ENCODE peak calls at places on chromosomes 5 and 9, in eight cellular contexts. S is fibroblast of lung; Q is dermis microvascular lymphatic vessel endothelial cell; N is astrocyte of the cerebellum; O is nephron progenitor cell; D is NCI-H1694 treated with DMSO at 0.1 percent for 48 hours; X is activated CD4-positive, alpha-beta memory T cell treated with anti-CD3 and anti-CD28 coated beads, Interleukin-2, amount 10 ng/mL, durations not matched to agents 7 days and 5 days; L is HuH-7. M is an unnamed sample.

GRCh38 chr5:54969242-54969641 is 16.2 kb downstream of the ESM1 start:
- DNase-seq in S (no peak), Q (no peak), N (no peak), O (no peak), D (no peak), X (no peak), L (no peak), M (no peak)

GRCh38 chr5:87268126-87268969 is 665 bp downstream of the RASA1 start:
- DNase-seq in S (peak), Q (peak), N (peak), O (peak), D (no peak), X (no peak), L (peak), M (peak)

GRCh38 chr5:54090495-54091084 is 219.8 kb downstream of the ARL15 start:
- DNase-seq in S (peak), Q (peak), N (peak), O (no peak), D (peak), X (no peak), L (no peak), M (no peak)

GRCh38 chr5:137148656-137149055 is 350.5 kb downstream of the SPOCK1 start:
- DNase-seq in S (peak), Q (no peak), N (no peak), O (no peak), D (no peak), X (no peak), L (no peak), M (no peak)

GRCh38 chr9:106593201-106593600 is 269.8 kb upstream of the ZNF462 start:
- DNase-seq in S (no peak), Q (no peak), N (no peak), O (no peak), D (no peak), X (no peak), L (no peak), M (no peak)

GRCh38 chr9:6910497-6910896 is 152.7 kb downstream of the KDM4C start:
- DNase-seq in S (no peak), Q (no peak), N (no peak), O (no peak), D (no peak), X (no peak), L (no peak), M (no peak)

GRCh38 chr5:154267516-154267915 is 77.0 kb downstream of the GALNT10 start:
- DNase-seq in S (no peak), Q (no peak), N (no peak), O (no peak), D (no peak), X (no peak), L (no peak), M (no peak)

GRCh38 chr9:21747171-21747570 is 55.3 kb upstream of the MTAP start:
- DNase-seq in S (peak), Q (no peak), N (no peak), O (no peak), D (no peak), X (no peak), L (no peak), M (no peak)

GRCh38 chr5:134420326-134420725 is 8.6 kb upstream of the CDKN2AIPNL start:
- DNase-seq in S (peak), Q (no peak), N (no peak), O (no peak), D (no peak), X (no peak), L (no peak), M (no peak)

GRCh38 chr5:51382508-51382758 is 815 bp upstream of the ISL1 start:
- DNase-seq in S (no peak), Q (no peak), N (no peak), O (no peak), D (no peak), X (no peak), L (no peak), M (no peak)

GRCh38 chr9:88949961-88950340 is 41.3 kb upstream of the S1PR3 start:
- DNase-seq in S (peak), Q (no peak), N (no peak), O (no peak), D (no peak), X (no peak), L (no peak), M (no peak)

GRCh38 chr9:108149346-108149745 is 659.8 kb upstream of the KLF4 start:
- DNase-seq in S (no peak), Q (peak), N (peak), O (no peak), D (no peak), X (no peak), L (no peak), M (no peak)

GRCh38 chr5:17374973-17375844 is 122.8 kb upstream of the TAF11L2 start:
- DNase-seq in S (peak), Q (peak), N (no peak), O (no peak), D (no peak), X (no peak), L (no peak), M (no peak)

GRCh38 chr5:126235628-126236027 is 187.6 kb upstream of the GRAMD2B start:
- DNase-seq in S (no peak), Q (no peak), N (no peak), O (no peak), D (no peak), X (no peak), L (no peak), M (no peak)

GRCh38 chr9:98768344-98768743 is 28.0 kb downstream of the ANKS6 start:
- DNase-seq in S (no peak), Q (no peak), N (no peak), O (no peak), D (no peak), X (no peak), L (no peak), M (no peak)

GRCh38 chr5:1432296-1432695 is 12.9 kb downstream of the SLC6A3 start:
- DNase-seq in S (no peak), Q (no peak), N (no peak), O (no peak), D (no peak), X (no peak), L (no peak), M (no peak)

M was measured in retina.